ENCODE peak calls at places on chromosome 18, in seven cellular contexts. K, C, B, P, S, A and F are unnamed samples.

GRCh38 chr18:3648695-3649094 is 198.7 kb downstream of the TGIF1 start:
- DNase-seq in K (no peak), C (no peak), B (no peak), P (no peak), S (no peak), A (no peak), F (no peak)

GRCh38 chr18:49487711-49488310 is 777 bp upstream of the C18orf32 start:
- DNase-seq in K (no peak), C (no peak), B (no peak), P (no peak), S (no peak), A (no peak), F (no peak)

GRCh38 chr18:13051950-13052349 is 60.8 kb downstream of the CEP192 start:
- DNase-seq in K (no peak), C (no peak), B (no peak), P (no peak), S (no peak), A (peak; percentile 18), F (no peak)

GRCh38 chr18:58390399-58390798 is 238.5 kb downstream of the ALPK2 start:
- DNase-seq in K (no peak), C (no peak), B (no peak), P (no peak), S (no peak), A (no peak), F (no peak)

GRCh38 chr18:62991959-62992358 is 276.6 kb downstream of the PHLPP1 start:
- DNase-seq in K (no peak), C (no peak), B (no peak), P (no peak), S (no peak), A (no peak), F (no peak)

GRCh38 chr18:74289137-74289536 is 2.6 kb downstream of the CYB5A start:
- DNase-seq in K (no peak), C (no peak), B (no peak), P (no peak), S (no peak), A (peak; percentile 81), F (peak; percentile 55)

GRCh38 chr18:57218281-57218680 is 71.4 kb downstream of the BOD1L2 start:
- DNase-seq in K (no peak), C (no peak), B (no peak), P (no peak), S (no peak), A (no peak), F (no peak)

GRCh38 chr18:76538846-76539245 is 43.8 kb upstream of the ZNF516 start:
- DNase-seq in K (no peak), C (no peak), B (no peak), P (no peak), S (no peak), A (no peak), F (no peak)

GRCh38 chr18:52313213-52313612 is 26.8 kb upstream of the DCC start:
- DNase-seq in K (no peak), C (no peak), B (no peak), P (no peak), S (no peak), A (peak; percentile 14), F (no peak)